ENCODE peak calls at places on chromosomes 1 and 21, in ten cellular contexts. One of them, this sample, is unnamed.

GRCh38 chr1:209667701-209668100 is 7.5 kb upstream of the G0S2 start:
- DNase-seq in uterus: no peak
- DNase-seq in stomach: no peak
- DNase-seq in ovary: no peak
- DNase-seq in vagina: no peak
- DNase-seq in body of pancreas: no peak
- DNase-seq in heart left ventricle: no peak
- DNase-seq in esophagus muscularis mucosa: no peak
- DNase-seq in suprapubic skin: no peak
- DNase-seq in IMR-90: no peak
- DNase-seq in this sample: no peak

GRCh38 chr1:43688594-43689000 is 18.7 kb upstream of the ST3GAL3 start:
- DNase-seq in ovary: no peak
- DNase-seq in suprapubic skin: no peak
- DNase-seq in IMR-90: peak; percentile 94
- DNase-seq in stomach: no peak
- DNase-seq in esophagus muscularis mucosa: no peak
- DNase-seq in uterus: no peak
- DNase-seq in body of pancreas: no peak
- DNase-seq in heart left ventricle: no peak
- DNase-seq in vagina: no peak
- DNase-seq in this sample: no peak

GRCh38 chr1:22043175-22043769 is 9.2 kb upstream of the CDC42 start:
- DNase-seq in suprapubic skin: no peak
- DNase-seq in body of pancreas: no peak
- DNase-seq in heart left ventricle: no peak
- DNase-seq in ovary: no peak
- DNase-seq in uterus: no peak
- DNase-seq in IMR-90: no peak
- DNase-seq in esophagus muscularis mucosa: no peak
- DNase-seq in vagina: no peak
- DNase-seq in stomach: peak; percentile 56
- DNase-seq in this sample: no peak

GRCh38 chr1:41783189-41783639 is 135.5 kb downstream of the HIVEP3 start:
- DNase-seq in body of pancreas: no peak
- DNase-seq in esophagus muscularis mucosa: no peak
- DNase-seq in vagina: no peak
- DNase-seq in IMR-90: peak; percentile 85
- DNase-seq in ovary: no peak
- DNase-seq in suprapubic skin: no peak
- DNase-seq in uterus: no peak
- DNase-seq in stomach: no peak
- DNase-seq in heart left ventricle: no peak
- DNase-seq in this sample: no peak

GRCh38 chr1:6612641-6613360 is 730 bp upstream of the PHF13 start:
- DNase-seq in IMR-90: peak; percentile 39
- DNase-seq in suprapubic skin: peak; percentile 87
- DNase-seq in stomach: peak; percentile 62
- DNase-seq in heart left ventricle: peak; percentile 63
- DNase-seq in esophagus muscularis mucosa: no peak
- DNase-seq in body of pancreas: peak; percentile 58
- DNase-seq in uterus: no peak
- DNase-seq in vagina: no peak
- DNase-seq in ovary: no peak
- DNase-seq in this sample: peak; percentile 59

GRCh38 chr1:9766759-9767442 is 56.9 kb downstream of the CLSTN1 start:
- DNase-seq in vagina: no peak
- DNase-seq in ovary: no peak
- DNase-seq in uterus: no peak
- DNase-seq in IMR-90: peak; percentile 100
- DNase-seq in stomach: no peak
- DNase-seq in suprapubic skin: no peak
- DNase-seq in heart left ventricle: no peak
- DNase-seq in esophagus muscularis mucosa: no peak
- DNase-seq in body of pancreas: no peak
- DNase-seq in this sample: no peak

GRCh38 chr1:215526147-215526845 is 40.8 kb upstream of the KCTD3 start:
- DNase-seq in ovary: no peak
- DNase-seq in suprapubic skin: no peak
- DNase-seq in body of pancreas: no peak
- DNase-seq in IMR-90: peak; percentile 69
- DNase-seq in esophagus muscularis mucosa: no peak
- DNase-seq in heart left ventricle: no peak
- DNase-seq in vagina: no peak
- DNase-seq in uterus: no peak
- DNase-seq in stomach: no peak
- DNase-seq in this sample: no peak

GRCh38 chr1:20080441-20081330 is 10.7 kb downstream of the PLA2G5 start:
- DNase-seq in uterus: no peak
- DNase-seq in body of pancreas: no peak
- DNase-seq in ovary: no peak
- DNase-seq in vagina: no peak
- DNase-seq in IMR-90: no peak
- DNase-seq in heart left ventricle: no peak
- DNase-seq in stomach: no peak
- DNase-seq in suprapubic skin: no peak
- DNase-seq in esophagus muscularis mucosa: no peak
- DNase-seq in this sample: no peak

GRCh38 chr1:17244826-17245740 is 3.8 kb upstream of the PADI3 start:
- DNase-seq in heart left ventricle: no peak
- DNase-seq in uterus: no peak
- DNase-seq in IMR-90: no peak
- DNase-seq in ovary: no peak
- DNase-seq in body of pancreas: no peak
- DNase-seq in stomach: no peak
- DNase-seq in suprapubic skin: no peak
- DNase-seq in vagina: no peak
- DNase-seq in esophagus muscularis mucosa: no peak
- DNase-seq in this sample: no peak

GRCh38 chr21:42361286-42361685 is 5.0 kb downstream of the TFF1 start:
- DNase-seq in ovary: no peak
- DNase-seq in heart left ventricle: no peak
- DNase-seq in vagina: no peak
- DNase-seq in body of pancreas: no peak
- DNase-seq in IMR-90: no peak
- DNase-seq in suprapubic skin: no peak
- DNase-seq in esophagus muscularis mucosa: no peak
- DNase-seq in stomach: no peak
- DNase-seq in uterus: no peak
- DNase-seq in this sample: no peak

GRCh38 chr1:60581455-60582220 is 500.7 kb upstream of the NFIA start:
- DNase-seq in uterus: no peak
- DNase-seq in heart left ventricle: no peak
- DNase-seq in IMR-90: no peak
- DNase-seq in vagina: no peak
- DNase-seq in ovary: no peak
- DNase-seq in stomach: no peak
- DNase-seq in body of pancreas: no peak
- DNase-seq in esophagus muscularis mucosa: no peak
- DNase-seq in suprapubic skin: no peak
- DNase-seq in this sample: no peak

GRCh38 chr1:23558872-23559135 is 497 bp downstream of the ID3 start:
- DNase-seq in esophagus muscularis mucosa: no peak
- DNase-seq in IMR-90: no peak
- DNase-seq in uterus: no peak
- DNase-seq in vagina: no peak
- DNase-seq in suprapubic skin: no peak
- DNase-seq in body of pancreas: no peak
- DNase-seq in ovary: no peak
- DNase-seq in stomach: no peak
- DNase-seq in heart left ventricle: no peak
- DNase-seq in this sample: no peak

GRCh38 chr1:115089443-115090340 is at the start of gene TSPAN2:
- DNase-seq in heart left ventricle: peak; percentile 92
- DNase-seq in body of pancreas: peak; percentile 55
- DNase-seq in ovary: peak; percentile 61
- DNase-seq in esophagus muscularis mucosa: peak; percentile 95
- DNase-seq in vagina: no peak
- DNase-seq in stomach: peak; percentile 51
- DNase-seq in suprapubic skin: no peak
- DNase-seq in IMR-90: peak; percentile 59
- DNase-seq in uterus: peak; percentile 97
- DNase-seq in this sample: peak; percentile 49

GRCh38 chr1:243799908-243800307 is 50.1 kb downstream of the AKT3 start:
- DNase-seq in heart left ventricle: no peak
- DNase-seq in IMR-90: peak; percentile 20
- DNase-seq in vagina: no peak
- DNase-seq in stomach: no peak
- DNase-seq in uterus: no peak
- DNase-seq in suprapubic skin: no peak
- DNase-seq in body of pancreas: no peak
- DNase-seq in ovary: no peak
- DNase-seq in esophagus muscularis mucosa: no peak
- DNase-seq in this sample: no peak

GRCh38 chr1:155316922-155317321 is 3.8 kb upstream of the RUSC1 start:
- DNase-seq in suprapubic skin: no peak
- DNase-seq in uterus: no peak
- DNase-seq in heart left ventricle: no peak
- DNase-seq in ovary: no peak
- DNase-seq in stomach: no peak
- DNase-seq in esophagus muscularis mucosa: no peak
- DNase-seq in IMR-90: no peak
- DNase-seq in body of pancreas: no peak
- DNase-seq in vagina: no peak
- DNase-seq in this sample: no peak

GRCh38 chr1:46247433-46248121 is at the start of gene RAD54L:
- DNase-seq in body of pancreas: peak; percentile 99
- DNase-seq in stomach: peak; percentile 98
- DNase-seq in uterus: peak; percentile 99
- DNase-seq in heart left ventricle: peak; percentile 99
- DNase-seq in suprapubic skin: peak; percentile 98
- DNase-seq in ovary: peak; percentile 97
- DNase-seq in IMR-90: peak; percentile 99
- DNase-seq in vagina: peak; percentile 97
- DNase-seq in esophagus muscularis mucosa: peak; percentile 99
- DNase-seq in this sample: peak; percentile 99
- TF ChIP-seq POLR2A in body of pancreas: no peak
- TF ChIP-seq POLR2A in stomach: no peak
- TF ChIP-seq POLR2A in uterus: no peak
- TF ChIP-seq POLR2A in heart left ventricle: no peak
- TF ChIP-seq POLR2A in suprapubic skin: no peak
- TF ChIP-seq POLR2A in ovary: no peak
- TF ChIP-seq POLR2A in IMR-90: peak; percentile 64
- TF ChIP-seq POLR2A in vagina: no peak
- TF ChIP-seq POLR2A in esophagus muscularis mucosa: no peak
- TF ChIP-seq POLR2A in this sample: no peak

DNA sequence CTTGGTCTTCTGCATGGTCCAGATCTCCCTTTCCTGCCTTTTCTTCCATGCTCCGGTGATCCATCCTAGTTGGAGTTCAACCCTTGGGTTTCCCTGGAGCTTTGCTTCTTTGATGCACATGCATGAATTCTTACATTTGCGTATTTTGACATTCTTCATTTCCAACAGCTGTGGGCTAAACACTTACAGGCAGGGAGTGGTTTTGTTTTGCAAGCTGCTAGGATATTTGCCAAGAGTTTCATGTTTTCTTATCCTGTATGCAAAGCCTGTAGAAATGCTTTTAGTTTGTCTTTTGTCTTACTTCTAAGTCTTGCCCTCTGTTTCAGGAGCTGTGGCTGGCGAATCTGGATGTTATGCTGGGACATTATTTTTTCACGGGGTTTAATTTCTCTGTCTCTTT is 90.3 kb upstream of the PAXBP1 start:
- DNase-seq in ovary: no peak
- DNase-seq in esophagus muscularis mucosa: no peak
- DNase-seq in vagina: no peak
- DNase-seq in heart left ventricle: no peak
- DNase-seq in suprapubic skin: no peak
- DNase-seq in body of pancreas: no peak
- DNase-seq in uterus: no peak
- DNase-seq in IMR-90: no peak
- DNase-seq in stomach: no peak
- DNase-seq in this sample: no peak
- H3K27me3 ChIP-seq in ovary: no peaks in the 10 kb centered on the region
- H3K27me3 ChIP-seq in esophagus muscularis mucosa: no peaks in the 10 kb centered on the region
- H3K27me3 ChIP-seq in vagina: no peaks in the 10 kb centered on the region
- H3K27me3 ChIP-seq in heart left ventricle: no peaks in the 10 kb centered on the region
- H3K27me3 ChIP-seq in suprapubic skin: peaks cover 5% of the 10 kb centered on the region
- H3K27me3 ChIP-seq in body of pancreas: no peaks in the 10 kb centered on the region
- H3K27me3 ChIP-seq in uterus: no peaks in the 10 kb centered on the region
- H3K27me3 ChIP-seq in IMR-90: no peaks in the 10 kb centered on the region
- H3K27me3 ChIP-seq in stomach: peaks cover 4% of the 10 kb centered on the region
- H3K27me3 ChIP-seq in this sample: no peaks in the 10 kb centered on the region

GRCh38 chr1:82453511-82454185 is 652.9 kb downstream of the ADGRL2 start:
- DNase-seq in vagina: no peak
- DNase-seq in IMR-90: no peak
- DNase-seq in stomach: no peak
- DNase-seq in esophagus muscularis mucosa: no peak
- DNase-seq in heart left ventricle: no peak
- DNase-seq in suprapubic skin: no peak
- DNase-seq in uterus: no peak
- DNase-seq in ovary: no peak
- DNase-seq in body of pancreas: no peak
- DNase-seq in this sample: no peak

GRCh38 chr1:82451191-82451590 is 650.5 kb downstream of the ADGRL2 start:
- DNase-seq in body of pancreas: no peak
- DNase-seq in IMR-90: no peak
- DNase-seq in ovary: no peak
- DNase-seq in esophagus muscularis mucosa: no peak
- DNase-seq in heart left ventricle: no peak
- DNase-seq in stomach: no peak
- DNase-seq in vagina: no peak
- DNase-seq in suprapubic skin: no peak
- DNase-seq in uterus: no peak
- DNase-seq in this sample: no peak

GRCh38 chr1:82452096-82452495 is 651.4 kb downstream of the ADGRL2 start:
- DNase-seq in stomach: no peak
- DNase-seq in suprapubic skin: no peak
- DNase-seq in body of pancreas: no peak
- DNase-seq in IMR-90: no peak
- DNase-seq in uterus: no peak
- DNase-seq in esophagus muscularis mucosa: no peak
- DNase-seq in ovary: no peak
- DNase-seq in heart left ventricle: no peak
- DNase-seq in vagina: no peak
- DNase-seq in this sample: no peak

GRCh38 chr1:82455342-82455741 is 654.6 kb downstream of the ADGRL2 start:
- DNase-seq in heart left ventricle: no peak
- DNase-seq in esophagus muscularis mucosa: no peak
- DNase-seq in body of pancreas: no peak
- DNase-seq in vagina: no peak
- DNase-seq in stomach: no peak
- DNase-seq in suprapubic skin: no peak
- DNase-seq in IMR-90: no peak
- DNase-seq in ovary: no peak
- DNase-seq in uterus: no peak
- DNase-seq in this sample: no peak

GRCh38 chr1:82454431-82454830 is 653.7 kb downstream of the ADGRL2 start:
- DNase-seq in vagina: no peak
- DNase-seq in ovary: no peak
- DNase-seq in body of pancreas: no peak
- DNase-seq in IMR-90: no peak
- DNase-seq in stomach: no peak
- DNase-seq in heart left ventricle: no peak
- DNase-seq in esophagus muscularis mucosa: no peak
- DNase-seq in uterus: no peak
- DNase-seq in suprapubic skin: no peak
- DNase-seq in this sample: no peak
- H3K9me3 ChIP-seq in vagina: no peaks in the 10 kb centered on the region
- H3K9me3 ChIP-seq in ovary: no peaks in the 10 kb centered on the region
- H3K9me3 ChIP-seq in body of pancreas: no peaks in the 10 kb centered on the region
- H3K9me3 ChIP-seq in IMR-90: peaks cover 12% of the 10 kb centered on the region
- H3K9me3 ChIP-seq in stomach: no peaks in the 10 kb centered on the region
- H3K9me3 ChIP-seq in heart left ventricle: peaks cover 5% of the 10 kb centered on the region
- H3K9me3 ChIP-seq in esophagus muscularis mucosa: no peaks in the 10 kb centered on the region
- H3K9me3 ChIP-seq in uterus: no peaks in the 10 kb centered on the region
- H3K9me3 ChIP-seq in suprapubic skin: peaks cover 9% of the 10 kb centered on the region
- H3K9me3 ChIP-seq in this sample: no peaks in the 10 kb centered on the region

GRCh38 chr1:204146309-204146708 is 5.5 kb downstream of the ETNK2 start:
- DNase-seq in heart left ventricle: no peak
- DNase-seq in body of pancreas: no peak
- DNase-seq in suprapubic skin: no peak
- DNase-seq in IMR-90: no peak
- DNase-seq in esophagus muscularis mucosa: no peak
- DNase-seq in uterus: no peak
- DNase-seq in ovary: no peak
- DNase-seq in stomach: no peak
- DNase-seq in vagina: no peak
- DNase-seq in this sample: no peak
- TF ChIP-seq POLR2A in heart left ventricle: no peak
- TF ChIP-seq POLR2A in body of pancreas: no peak
- TF ChIP-seq POLR2A in suprapubic skin: no peak
- TF ChIP-seq POLR2A in IMR-90: no peak
- TF ChIP-seq POLR2A in esophagus muscularis mucosa: no peak
- TF ChIP-seq POLR2A in uterus: no peak
- TF ChIP-seq POLR2A in ovary: no peak
- TF ChIP-seq POLR2A in stomach: no peak
- TF ChIP-seq POLR2A in vagina: no peak
- TF ChIP-seq POLR2A in this sample: no peak

This sample was measured in testis.